ENCODE peak calls at places on chromosomes 11 and 22, in six cellular contexts. C is HEK293T; Y is T-helper 9 cell; Q is stimulated activated naive B cell treated with anti-CD40 and anti-IgM and Interleukin-4, amounts not matched to agents 10 μg/mL and 1 μg/mL and 100 μg/mL, for 72 hours; V is EL; G is GM23338. T is an unnamed sample.

GRCh38 chr11:66889974-66890373 is 33.1 kb downstream of the LRFN4 start:
- DNase-seq in V (no peak), G (no peak), Q (no peak), C (no peak), Y (no peak), T (no peak)

GRCh38 chr11:112590778-112591177 is 330.1 kb upstream of the PLET1 start:
- DNase-seq in V (no peak), G (peak), Q (no peak), Y (no peak), C (no peak), T (no peak)

GRCh38 chr11:60170566-60170965 is 12.3 kb downstream of the MS4A6A start:
- DNase-seq in C (no peak), G (no peak), V (no peak), Y (no peak), Q (no peak), T (no peak)

GRCh38 chr22:38454361-38455062 is 487 bp downstream of the KCNJ4 start:
- DNase-seq in V (no peak), G (no peak), C (no peak), Y (no peak), Q (no peak), T (no peak)

GRCh38 chr11:2748814-2749554 is 49.2 kb upstream of the KCNQ1OT1 start:
- DNase-seq in Y (no peak), Q (no peak), G (no peak), C (no peak), V (no peak), T (peak)

GRCh38 chr11:117231637-117232021 is 244 bp downstream of the PCSK7 start:
- DNase-seq in C (no peak), G (peak), Y (no peak), V (no peak), Q (no peak), T (no peak)

GRCh38 chr22:23263651-23264555 is 83.6 kb downstream of the BCR start:
- DNase-seq in C (no peak), Q (no peak), G (no peak), Y (no peak), V (no peak), T (no peak)

GRCh38 chr22:37241351-37242142 is 2.5 kb downstream of the RAC2 start:
- DNase-seq in Q (no peak), G (no peak), V (no peak), C (no peak), Y (no peak), T (peak)

GRCh38 chr11:19345519-19345847 is 104.7 kb upstream of the E2F8 start:
- DNase-seq in C (no peak), Y (no peak), V (peak), G (peak), Q (no peak), T (peak)

GRCh38 chr11:57641426-57641825 is 8.3 kb downstream of the YPEL4 start:
- DNase-seq in Y (no peak), G (peak), V (peak), Q (no peak), C (peak), T (no peak)

GRCh38 chr11:93849751-93850584 is 450 bp downstream of the VSTM5 start:
- DNase-seq in C (no peak), G (peak), Y (no peak), V (peak), Q (no peak), T (peak)

GRCh38 chr11:16738949-16739262 is 459 bp downstream of the C11orf58 start:
- DNase-seq in Q (no peak), V (no peak), G (no peak), Y (no peak), C (no peak), T (no peak)

GRCh38 chr11:62044639-62045121 is 77.2 kb upstream of the FTH1 start:
- DNase-seq in C (no peak), G (no peak), Q (no peak), V (no peak), Y (no peak), T (no peak)

GRCh38 chr22:33271390-33272161 is 213.4 kb upstream of the SYN3 start:
- DNase-seq in Y (no peak), C (no peak), V (no peak), Q (peak), G (no peak), T (peak)

GRCh38 chr11:96092511-96092910 is 168.6 kb upstream of the MTMR2 start:
- DNase-seq in G (no peak), Q (no peak), V (no peak), Y (no peak), C (no peak), T (no peak)

GRCh38 chr22:19814428-19814827 is 40.2 kb downstream of the GNB1L start:
- DNase-seq in V (no peak), C (no peak), Q (no peak), G (no peak), Y (no peak), T (no peak)

GRCh38 chr11:88384004-88384677 is 46.6 kb upstream of the CTSC start:
- DNase-seq in Y (no peak), V (peak), C (no peak), G (no peak), Q (no peak), T (no peak)

GRCh38 chr11:102172127-102172848 is 62.0 kb downstream of the YAP1 start:
- DNase-seq in Q (no peak), Y (no peak), G (no peak), V (peak), C (no peak), T (peak)

GRCh38 chr22:49008682-49009235 is 818.9 kb downstream of the BRD1 start:
- DNase-seq in Y (no peak), C (no peak), V (no peak), G (no peak), Q (no peak), T (no peak)

GRCh38 chr11:8442301-8442700 is 151.7 kb downstream of the STK33 start:
- DNase-seq in C (no peak), G (peak), Q (no peak), Y (no peak), V (no peak), T (no peak)

GRCh38 chr22:44396021-44396726 is 83.4 kb upstream of the SHISAL1 start:
- DNase-seq in Y (no peak), G (no peak), Q (no peak), C (no peak), V (no peak), T (peak)

GRCh38 chr11:8234425-8234821 is 29.3 kb downstream of the LMO1 start:
- DNase-seq in Y (no peak), C (no peak), G (peak), Q (no peak), V (no peak), T (no peak)

GRCh38 chr11:121249039-121249663 is 43.4 kb upstream of the SC5D start:
- DNase-seq in G (peak), Y (no peak), V (peak), Q (no peak), C (peak), T (no peak)

T was measured in aorta.